ENCODE peak calls at places on chromosomes 6 and 20, in six cellular contexts. G is right atrium auricular region, R is IMR-90, U is GM12864, W is PC-3, X is endothelial cell of umbilical vein. D is an unnamed sample.

GRCh38 chr6:74369556-74369993 is 673.6 kb downstream of the CD109 start:
- DNase-seq in W (peak; percentile 65), X (peak; percentile 5), R (peak; percentile 97), U (no peak), G (no peak), D (peak; percentile 72)

GRCh38 chr20:51802170-51802745 is at the start of gene SALL4:
- DNase-seq in G (no peak), U (no peak), W (no peak), R (no peak), X (no peak), D (no peak)

GRCh38 chr6:53048431-53049195 is 16.6 kb upstream of the FBXO9 start:
- DNase-seq in X (peak; percentile 61), R (peak; percentile 91), U (no peak), W (peak; percentile 93), G (no peak), D (peak; percentile 91)

GRCh38 chr20:19564261-19564660 is 193.8 kb upstream of the RIN2 start:
- DNase-seq in W (no peak), X (no peak), U (no peak), G (no peak), R (no peak), D (no peak)

GRCh38 chr6:107305391-107305790 is 154.0 kb downstream of the PDSS2 start:
- DNase-seq in G (no peak), X (no peak), W (no peak), R (no peak), U (no peak), D (no peak)

GRCh38 chr20:5642155-5642981 is 107.8 kb upstream of the SHLD1 start:
- DNase-seq in X (peak; percentile 80), U (no peak), G (peak; percentile 65), W (no peak), R (no peak), D (peak; percentile 51)

GRCh38 chr6:13186861-13187260 is 141.5 kb downstream of the TBC1D7 start:
- DNase-seq in X (no peak), W (no peak), R (no peak), U (no peak), G (no peak), D (no peak)

GRCh38 chr6:39568896-39569295 is 156.3 kb downstream of the KIF6 start:
- DNase-seq in G (no peak), X (no peak), R (peak; percentile 33), U (no peak), W (peak; percentile 58), D (peak; percentile 70)

GRCh38 chr6:170129691-170130171 is 161.1 kb downstream of the DLL1 start:
- DNase-seq in W (peak; percentile 3), X (no peak), G (peak; percentile 55), R (no peak), U (no peak), D (no peak)

GRCh38 chr6:112525749-112526148 is 178.6 kb downstream of the RFPL4B start:
- DNase-seq in X (no peak), U (no peak), G (no peak), R (no peak), W (no peak), D (no peak)

GRCh38 chr20:21184810-21185209 is 58.9 kb downstream of the KIZ start:
- DNase-seq in G (no peak), R (peak; percentile 25), X (no peak), U (no peak), W (peak; percentile 93), D (no peak)

GRCh38 chr6:26216015-26216885 is 129.0 kb downstream of the HFE start:
- DNase-seq in U (peak; percentile 99), X (peak; percentile 99), R (peak; percentile 99), G (peak; percentile 87), W (peak; percentile 99), D (peak; percentile 99)

DNA sequence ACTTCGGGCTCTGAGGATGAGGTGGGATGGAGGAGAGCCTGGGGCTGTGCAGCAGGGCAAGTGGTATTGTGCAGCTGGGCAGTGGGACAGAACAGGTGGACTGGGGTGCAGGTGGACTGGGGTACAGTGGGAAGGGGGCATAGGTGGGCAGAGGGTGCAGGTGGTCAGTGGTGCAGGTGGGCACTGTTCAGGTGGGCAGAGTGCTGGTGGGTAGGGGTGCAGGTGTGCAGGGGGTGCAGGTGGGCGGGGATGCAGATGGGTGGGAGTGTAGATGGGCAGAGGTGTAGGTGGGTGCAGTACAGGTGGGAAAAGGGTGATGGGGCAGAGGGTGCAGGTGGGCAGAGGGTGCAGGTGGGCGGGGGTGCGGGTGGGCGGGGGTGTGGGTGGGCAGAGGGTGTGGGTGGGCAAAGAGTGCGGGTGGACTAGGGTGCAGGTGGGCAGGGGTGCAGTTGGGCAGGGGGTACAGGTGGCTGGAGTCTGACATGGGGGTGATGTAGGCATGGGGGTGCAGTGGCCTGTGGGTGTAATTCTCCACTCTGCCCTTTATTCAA is 20.4 kb downstream of the BHLHE23 start:
- DNase-seq in G (no peak), W (no peak), X (no peak), R (no peak), U (no peak), D (no peak)
- TF ChIP-seq CTCF in G (no peak), W (no peak), X (no peak), R (no peak), U (no peak), D (no peak)

GRCh38 chr20:18058661-18059467 is 1.1 kb upstream of the OVOL2 start:
- DNase-seq in G (no peak), R (no peak), X (no peak), U (no peak), W (peak; percentile 86), D (no peak)

GRCh38 chr20:18057106-18057993 is at the start of gene OVOL2:
- DNase-seq in W (peak; percentile 95), G (no peak), R (no peak), U (no peak), X (no peak), D (no peak)

GRCh38 chr20:18056174-18057105 is 1.3 kb downstream of the OVOL2 start:
- DNase-seq in X (no peak), U (no peak), R (no peak), G (no peak), W (peak; percentile 60), D (no peak)

GRCh38 chr20:18057994-18058349 is 256 bp upstream of the OVOL2 start:
- DNase-seq in R (no peak), U (no peak), W (no peak), G (no peak), X (no peak), D (no peak)

DNA sequence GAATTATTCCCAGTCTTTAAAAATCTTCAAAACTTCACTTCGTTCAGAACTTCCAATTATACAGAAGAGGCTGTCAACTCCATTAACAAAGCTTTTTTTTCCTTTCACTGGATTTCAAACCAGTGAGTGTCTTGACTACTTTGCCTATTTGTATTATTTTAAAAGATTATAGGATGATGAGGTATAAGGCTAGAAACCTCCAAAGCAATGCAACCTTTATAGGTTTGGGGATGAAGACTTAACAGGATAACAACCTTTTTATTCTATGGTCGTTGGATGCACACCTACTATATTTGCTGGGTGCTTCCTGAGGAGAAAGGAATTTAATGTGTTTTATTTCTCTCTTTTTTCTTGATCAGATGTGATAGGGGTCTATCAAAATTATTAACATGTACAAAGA is 1.9 kb upstream of the OVOL2 start:
- DNase-seq in G (no peak), W (no peak), X (no peak), U (no peak), R (no peak), D (no peak)
- H3K4me3 ChIP-seq in G (no peak overlapping the region), W (peak overlapping the region; percentile 90), X (no peak overlapping the region), U (no peak overlapping the region), R (no peak overlapping the region), D (no peak overlapping the region)

GRCh38 chr6:159969204-159969912 is 476 bp downstream of the IGF2R start:
- DNase-seq in R (peak; percentile 17), G (no peak), W (no peak), U (no peak), X (peak; percentile 33), D (peak; percentile 58)

GRCh38 chr6:159969921-159970320 is 1.0 kb downstream of the IGF2R start:
- DNase-seq in U (no peak), R (peak; percentile 84), W (peak; percentile 54), X (peak; percentile 35), G (peak; percentile 84), D (peak; percentile 78)

GRCh38 chr6:159966981-159967380 is 1.9 kb upstream of the IGF2R start:
- DNase-seq in R (peak; percentile 48), W (no peak), G (no peak), U (no peak), X (no peak), D (no peak)

GRCh38 chr6:159968295-159969203 is at the start of gene IGF2R:
- DNase-seq in R (peak; percentile 80), G (peak; percentile 93), U (peak; percentile 67), W (peak; percentile 81), X (peak; percentile 69), D (peak; percentile 89)

DNA sequence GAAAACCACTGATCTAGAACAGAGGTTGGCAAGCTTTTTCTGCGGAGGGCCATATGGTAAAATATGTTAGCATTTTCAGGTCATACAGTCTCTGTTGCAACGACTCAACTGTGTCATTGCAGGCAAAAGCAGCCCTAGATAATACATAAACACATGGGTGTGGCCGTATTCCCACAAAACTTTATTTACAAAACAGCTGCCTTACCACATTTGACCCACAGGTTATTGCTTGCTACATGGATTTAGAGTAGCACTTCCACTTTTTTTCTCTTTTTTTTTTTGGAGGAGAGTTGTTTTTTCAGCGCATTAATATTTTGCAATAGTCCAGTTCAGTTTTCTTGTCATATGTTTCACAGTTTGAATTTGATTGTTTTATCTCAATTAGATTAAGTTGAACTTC is 2.5 kb upstream of the IGF2R start:
- DNase-seq in R (no peak), W (no peak), X (no peak), G (no peak), U (no peak), D (no peak)
- TF ChIP-seq CTCF in R (no peak), W (no peak), X (no peak), G (no peak), U (no peak), D (no peak)

GRCh38 chr6:88499436-88499835 is 333.3 kb upstream of the CNR1 start:
- DNase-seq in X (no peak), G (no peak), U (no peak), W (no peak), R (no peak), D (peak; percentile 13)

GRCh38 chr6:88502391-88502790 is 336.2 kb upstream of the CNR1 start:
- DNase-seq in R (no peak), W (no peak), X (no peak), G (no peak), U (no peak), D (no peak)

GRCh38 chr6:88494401-88495140 is 328.4 kb upstream of the CNR1 start:
- DNase-seq in R (no peak), X (no peak), U (no peak), G (no peak), W (no peak), D (no peak)

DNA sequence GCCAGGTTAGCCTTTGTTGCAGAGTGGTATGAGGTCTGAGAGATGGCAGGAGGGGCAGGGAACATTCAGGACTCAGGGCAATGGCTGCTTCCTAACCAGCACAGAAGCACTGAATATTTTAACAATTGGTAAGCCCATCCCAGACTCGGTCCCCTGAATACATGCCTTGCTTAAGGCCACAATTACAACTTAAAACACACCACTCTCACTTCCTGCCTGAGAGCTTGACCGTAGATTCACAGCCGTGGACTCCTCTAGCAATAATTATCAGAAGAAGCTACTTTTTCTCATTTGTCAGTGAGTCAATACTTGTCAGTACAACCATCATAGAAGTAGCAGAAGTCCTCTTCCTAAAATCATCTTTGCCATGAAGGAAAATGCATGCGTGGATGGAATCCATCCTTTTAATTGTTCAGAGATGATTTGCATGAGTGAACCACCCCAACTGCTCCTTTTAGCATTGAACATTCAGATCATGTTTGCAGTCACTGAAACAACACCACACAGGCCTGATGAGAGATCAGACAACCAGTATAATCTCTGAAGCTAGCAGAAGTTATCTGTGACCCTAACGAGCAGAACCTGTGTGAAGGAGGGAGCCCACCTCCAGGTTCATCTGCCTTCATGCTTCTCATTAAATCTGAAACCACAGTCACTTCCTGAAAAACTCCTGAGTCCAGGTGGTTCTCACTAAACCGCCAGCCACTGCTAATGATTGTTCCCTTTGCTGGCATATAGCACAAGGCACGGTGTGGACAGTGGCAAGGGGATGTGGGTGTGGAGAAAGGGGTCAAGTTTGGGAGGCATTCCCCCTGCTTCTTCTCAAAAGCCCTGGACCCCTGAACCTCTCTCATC is 333.9 kb upstream of the CNR1 start:
- DNase-seq in X (no peak), W (no peak), R (no peak), G (no peak), U (no peak), D (no peak)
- H3K4me3 ChIP-seq in X (no peak overlapping the region), W (no peak overlapping the region), R (no peak overlapping the region), G (no peak overlapping the region), U (no peak overlapping the region), D (no peak overlapping the region)